ENCODE peak calls at places on chromosome 6, in four cellular contexts. One of them, this sample, is unnamed.

GRCh38 chr6:108497883-108498282 is 62.8 kb upstream of the FOXO3 start:
- DNase-seq in tibial nerve: no peak
- DNase-seq in A673: peak
- DNase-seq in neural progenitor cell: peak
- DNase-seq in this sample: peak

GRCh38 chr6:116682334-116682712 is 1.3 kb downstream of the KPNA5 start:
- DNase-seq in A673: peak
- DNase-seq in neural progenitor cell: peak
- DNase-seq in tibial nerve: no peak
- DNase-seq in this sample: no peak

GRCh38 chr6:25229671-25230321 is 49.4 kb upstream of the CARMIL1 start:
- DNase-seq in neural progenitor cell: no peak
- DNase-seq in A673: no peak
- DNase-seq in tibial nerve: no peak
- DNase-seq in this sample: no peak

GRCh38 chr6:43774776-43775583 is 5.0 kb downstream of the VEGFA start:
- DNase-seq in A673: peak
- DNase-seq in tibial nerve: peak
- DNase-seq in neural progenitor cell: peak
- DNase-seq in this sample: peak

GRCh38 chr6:135995160-135995898 is 143.8 kb downstream of the PDE7B start:
- DNase-seq in neural progenitor cell: no peak
- DNase-seq in A673: no peak
- DNase-seq in tibial nerve: no peak
- DNase-seq in this sample: no peak

GRCh38 chr6:26309731-26310142 is 55.3 kb upstream of the BTN3A2 start:
- DNase-seq in tibial nerve: no peak
- DNase-seq in neural progenitor cell: no peak
- DNase-seq in A673: no peak
- DNase-seq in this sample: no peak

GRCh38 chr6:113742342-113742741 is 114.8 kb upstream of the MARCKS start:
- DNase-seq in tibial nerve: no peak
- DNase-seq in A673: no peak
- DNase-seq in neural progenitor cell: no peak
- DNase-seq in this sample: no peak

GRCh38 chr6:97626586-97627441 is 343.8 kb upstream of the MMS22L start:
- DNase-seq in neural progenitor cell: peak
- DNase-seq in A673: peak
- DNase-seq in tibial nerve: no peak
- DNase-seq in this sample: no peak

GRCh38 chr6:108762394-108762793 is 85.8 kb upstream of the ARMC2 start:
- DNase-seq in tibial nerve: no peak
- DNase-seq in A673: no peak
- DNase-seq in neural progenitor cell: no peak
- DNase-seq in this sample: no peak

GRCh38 chr6:17115251-17116089 is 13.6 kb downstream of the STMND1 start:
- DNase-seq in tibial nerve: no peak
- DNase-seq in A673: no peak
- DNase-seq in neural progenitor cell: no peak
- DNase-seq in this sample: no peak

GRCh38 chr6:118770112-118770788 is 118.9 kb upstream of the CEP85L start:
- DNase-seq in neural progenitor cell: no peak
- DNase-seq in tibial nerve: no peak
- DNase-seq in A673: no peak
- DNase-seq in this sample: no peak

GRCh38 chr6:16409531-16410441 is 171.4 kb downstream of the GMPR start:
- DNase-seq in tibial nerve: peak
- DNase-seq in A673: peak
- DNase-seq in neural progenitor cell: peak
- DNase-seq in this sample: peak

GRCh38 chr6:116561377-116562018 is 7.9 kb downstream of the CALHM4 start:
- DNase-seq in A673: peak
- DNase-seq in tibial nerve: peak
- DNase-seq in neural progenitor cell: peak
- DNase-seq in this sample: no peak

GRCh38 chr6:121940728-121941127 is 458.7 kb upstream of the HSF2 start:
- DNase-seq in neural progenitor cell: no peak
- DNase-seq in A673: no peak
- DNase-seq in tibial nerve: no peak
- DNase-seq in this sample: no peak

GRCh38 chr6:82863771-82864170 is 201.9 kb downstream of the UBE3D start:
- DNase-seq in neural progenitor cell: no peak
- DNase-seq in tibial nerve: no peak
- DNase-seq in A673: no peak
- DNase-seq in this sample: no peak

GRCh38 chr6:40387127-40387870 is 199.9 kb downstream of the LRFN2 start:
- DNase-seq in A673: no peak
- DNase-seq in tibial nerve: peak
- DNase-seq in neural progenitor cell: no peak
- DNase-seq in this sample: no peak

GRCh38 chr6:139017227-139017626 is 11.3 kb upstream of the ABRACL start:
- DNase-seq in A673: no peak
- DNase-seq in neural progenitor cell: peak
- DNase-seq in tibial nerve: no peak
- DNase-seq in this sample: no peak

GRCh38 chr6:35808688-35809087 is 3.5 kb downstream of the LHFPL5 start:
- DNase-seq in A673: peak
- DNase-seq in neural progenitor cell: no peak
- DNase-seq in tibial nerve: no peak
- DNase-seq in this sample: no peak

GRCh38 chr6:23445157-23445710 is 680.8 kb upstream of the NRSN1 start:
- DNase-seq in tibial nerve: no peak
- DNase-seq in A673: no peak
- DNase-seq in neural progenitor cell: no peak
- DNase-seq in this sample: no peak

GRCh38 chr6:26216015-26216885 is 129.0 kb downstream of the HFE start:
- DNase-seq in A673: peak
- DNase-seq in tibial nerve: peak
- DNase-seq in neural progenitor cell: peak
- DNase-seq in this sample: peak

GRCh38 chr6:151565940-151566339 is 72.1 kb downstream of the CCDC170 start:
- DNase-seq in neural progenitor cell: no peak
- DNase-seq in tibial nerve: no peak
- DNase-seq in A673: no peak
- DNase-seq in this sample: no peak

GRCh38 chr6:150115769-150116168 is 27.1 kb upstream of the PPP1R14C start:
- DNase-seq in A673: no peak
- DNase-seq in tibial nerve: no peak
- DNase-seq in neural progenitor cell: no peak
- DNase-seq in this sample: no peak

GRCh38 chr6:111921108-111921507 is 47.9 kb upstream of the FYN start:
- DNase-seq in tibial nerve: no peak
- DNase-seq in A673: no peak
- DNase-seq in neural progenitor cell: peak
- DNase-seq in this sample: no peak

GRCh38 chr6:161918154-161918553 is 644.3 kb upstream of the AGPAT4 start:
- DNase-seq in neural progenitor cell: no peak
- DNase-seq in tibial nerve: no peak
- DNase-seq in A673: no peak
- DNase-seq in this sample: no peak

GRCh38 chr6:98024359-98024758 is 741.3 kb upstream of the MMS22L start:
- DNase-seq in neural progenitor cell: no peak
- DNase-seq in A673: no peak
- DNase-seq in tibial nerve: no peak
- DNase-seq in this sample: no peak

GRCh38 chr6:16511048-16511660 is 250.1 kb downstream of the ATXN1 start:
- DNase-seq in A673: peak
- DNase-seq in neural progenitor cell: peak
- DNase-seq in tibial nerve: peak
- DNase-seq in this sample: no peak

GRCh38 chr6:161412795-161413194 is 138.9 kb upstream of the AGPAT4 start:
- DNase-seq in neural progenitor cell: no peak
- DNase-seq in A673: no peak
- DNase-seq in tibial nerve: no peak
- DNase-seq in this sample: no peak

GRCh38 chr6:26543953-26544352 is 5.8 kb downstream of the HMGN4 start:
- DNase-seq in neural progenitor cell: no peak
- DNase-seq in A673: no peak
- DNase-seq in tibial nerve: no peak
- DNase-seq in this sample: no peak

GRCh38 chr6:72944660-72945059 is 280.6 kb downstream of the KHDC1L start:
- DNase-seq in A673: no peak
- DNase-seq in tibial nerve: no peak
- DNase-seq in neural progenitor cell: no peak
- DNase-seq in this sample: no peak

GRCh38 chr6:56930846-56931245 is 24.1 kb upstream of the BEND6 start:
- DNase-seq in tibial nerve: no peak
- DNase-seq in A673: no peak
- DNase-seq in neural progenitor cell: no peak
- DNase-seq in this sample: no peak

GRCh38 chr6:127796713-127797112 is 104.1 kb downstream of the THEMIS start:
- DNase-seq in tibial nerve: no peak
- DNase-seq in A673: peak
- DNase-seq in neural progenitor cell: no peak
- DNase-seq in this sample: no peak

GRCh38 chr6:166598441-166599138 is 12.1 kb upstream of the RAMACL start:
- DNase-seq in tibial nerve: peak
- DNase-seq in neural progenitor cell: no peak
- DNase-seq in A673: no peak
- DNase-seq in this sample: no peak

GRCh38 chr6:156378853-156379252 is 398.3 kb upstream of the ARID1B start:
- DNase-seq in A673: no peak
- DNase-seq in neural progenitor cell: no peak
- DNase-seq in tibial nerve: no peak
- DNase-seq in this sample: no peak
- TF ChIP-seq CTCF in A673: no peak
- TF ChIP-seq CTCF in neural progenitor cell: peak
- TF ChIP-seq CTCF in tibial nerve: no peak
- TF ChIP-seq CTCF in this sample: peak

DNA sequence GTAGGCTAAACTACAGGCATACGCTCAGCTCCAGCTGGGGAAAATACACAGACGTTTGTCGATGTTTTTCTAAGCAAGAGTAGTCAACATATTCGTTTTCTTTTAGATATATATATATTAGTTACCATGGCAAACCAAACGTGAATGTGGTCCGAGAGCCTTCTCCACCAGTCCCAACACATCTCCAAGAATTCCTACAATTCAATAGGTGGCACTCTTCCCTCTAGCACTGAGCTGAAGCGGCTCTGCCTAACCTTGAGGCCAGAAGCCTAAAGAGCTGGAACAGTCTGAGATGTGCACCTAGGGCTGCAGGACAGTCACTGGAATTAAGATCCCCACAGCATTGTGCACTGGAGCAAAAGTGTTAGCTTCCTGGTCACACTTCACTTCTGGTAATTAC is 70.3 kb upstream of the BEND3 start:
- DNase-seq in tibial nerve: no peak
- DNase-seq in neural progenitor cell: peak
- DNase-seq in A673: peak
- DNase-seq in this sample: no peak
- TF ChIP-seq CTCF in tibial nerve: no peak
- TF ChIP-seq CTCF in neural progenitor cell: peak
- TF ChIP-seq CTCF in A673: peak
- TF ChIP-seq CTCF in this sample: no peak

DNA sequence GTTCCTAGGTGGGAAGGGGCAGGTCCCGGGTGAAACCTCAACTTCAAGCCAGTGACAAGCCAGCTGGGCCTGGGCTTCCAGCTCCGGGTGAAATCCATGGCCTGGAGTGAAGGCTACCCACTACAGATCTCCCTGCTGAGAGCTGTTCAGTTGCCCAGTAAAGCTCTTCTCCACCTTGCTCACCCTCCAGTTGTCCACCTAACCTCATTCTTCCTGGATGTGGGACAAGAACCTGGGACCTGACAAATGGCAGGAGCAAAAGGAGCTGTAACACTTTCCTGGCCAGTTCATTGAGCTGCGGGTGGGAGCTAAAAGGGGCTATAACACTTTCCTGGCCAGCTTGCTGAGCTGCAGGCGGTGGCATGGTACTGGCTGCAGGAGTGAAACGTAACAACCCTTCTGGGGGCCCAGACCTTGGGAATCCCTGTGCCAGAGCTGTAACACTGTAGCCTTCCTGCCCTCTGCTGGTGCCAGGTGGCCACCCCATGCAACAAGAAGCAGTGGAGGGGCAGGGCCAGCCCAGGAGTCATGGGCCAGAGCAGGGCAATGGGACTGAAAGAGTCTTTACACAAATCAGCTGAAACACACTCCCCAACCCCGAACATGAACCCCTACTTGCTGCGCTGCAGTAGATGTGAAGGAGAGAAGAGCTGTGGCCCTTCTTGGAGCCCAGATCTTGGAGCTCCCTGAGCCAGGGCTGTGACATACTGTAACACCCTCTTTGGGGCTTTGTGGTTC is 3.6 kb upstream of the HINT3 start:
- DNase-seq in A673: peak
- DNase-seq in tibial nerve: no peak
- DNase-seq in neural progenitor cell: peak
- DNase-seq in this sample: no peak
- TF ChIP-seq CTCF in A673: peak
- TF ChIP-seq CTCF in tibial nerve: no peak
- TF ChIP-seq CTCF in neural progenitor cell: peak
- TF ChIP-seq CTCF in this sample: peak

DNA sequence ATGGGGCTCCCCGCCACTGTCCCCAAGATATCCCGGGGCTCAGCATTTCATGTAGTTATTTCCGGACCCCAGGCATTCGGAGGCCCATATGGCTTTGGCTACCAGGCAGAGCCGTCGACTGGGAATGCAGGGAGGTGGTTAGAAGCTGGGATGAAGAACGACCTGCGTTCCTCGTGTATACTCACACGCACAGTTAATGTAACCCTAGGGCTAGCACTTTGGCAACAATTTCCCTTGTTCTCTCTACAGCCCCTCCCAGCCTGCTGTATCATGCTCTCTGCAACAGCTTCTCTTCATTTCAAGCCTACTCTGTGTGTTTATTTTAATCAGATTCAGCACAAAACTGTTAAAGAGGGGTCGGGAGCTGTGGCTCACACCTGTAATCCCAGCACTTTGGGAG is 240.4 kb downstream of the MYLK4 start:
- DNase-seq in neural progenitor cell: no peak
- DNase-seq in A673: no peak
- DNase-seq in tibial nerve: no peak
- DNase-seq in this sample: no peak
- TF ChIP-seq CTCF in neural progenitor cell: no peak
- TF ChIP-seq CTCF in A673: no peak
- TF ChIP-seq CTCF in tibial nerve: no peak
- TF ChIP-seq CTCF in this sample: no peak

DNA sequence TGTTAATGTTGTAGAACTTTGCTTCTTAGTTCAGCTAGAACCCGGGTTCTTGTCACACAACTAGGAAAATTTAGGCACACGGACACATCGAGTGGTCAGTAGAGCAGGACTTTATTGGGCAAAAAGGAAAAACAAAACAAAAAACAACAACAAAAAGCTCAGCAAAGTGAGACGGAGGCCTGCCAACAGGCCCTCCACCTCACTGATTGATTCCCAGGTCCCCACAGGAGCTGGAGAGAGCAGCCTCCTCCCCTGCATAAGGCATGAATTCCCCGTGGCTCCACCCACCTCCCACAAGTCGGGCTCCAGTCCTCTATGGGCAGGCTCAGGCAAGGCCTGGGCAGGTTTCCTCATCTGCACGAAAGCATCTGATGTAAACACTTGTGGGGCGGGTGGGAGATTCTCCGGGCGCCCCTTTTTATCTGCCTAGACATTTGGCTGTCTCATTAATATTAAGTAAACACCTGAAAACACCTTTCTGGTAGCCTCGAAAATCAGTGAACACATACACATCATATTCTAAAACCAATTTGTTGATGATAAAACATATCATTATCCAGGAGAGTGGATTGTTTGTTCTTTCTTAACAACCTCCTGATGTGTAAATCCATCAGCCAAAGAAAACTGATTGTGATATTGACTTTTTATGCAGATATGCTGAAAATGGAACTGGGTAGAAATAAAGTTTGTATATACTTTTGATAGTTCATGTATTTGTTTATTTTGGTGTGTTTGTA is 75.5 kb downstream of the ADGRG6 start:
- DNase-seq in A673: peak
- DNase-seq in neural progenitor cell: peak
- DNase-seq in tibial nerve: no peak
- DNase-seq in this sample: no peak
- TF ChIP-seq CTCF in A673: no peak
- TF ChIP-seq CTCF in neural progenitor cell: no peak
- TF ChIP-seq CTCF in tibial nerve: no peak
- TF ChIP-seq CTCF in this sample: no peak

This sample was measured in GM06990.